ENCODE peak calls at places on chromosomes 13 and 19, in four cellular contexts. One of them, this sample, is unnamed.

GRCh38 chr19:45769821-45770191 is 754 bp upstream of the SIX5 start:
- DNase-seq in GM10248: no peak
- DNase-seq in HFFc6: no peak
- DNase-seq in foreskin fibroblast: peak
- DNase-seq in this sample: peak

GRCh38 chr13:48156466-48156865 is 61.6 kb upstream of the MED4 start:
- DNase-seq in GM10248: no peak
- DNase-seq in HFFc6: no peak
- DNase-seq in foreskin fibroblast: no peak
- DNase-seq in this sample: peak

GRCh38 chr13:72890546-72890945 is 108.6 kb downstream of the PIBF1 start:
- DNase-seq in GM10248: no peak
- DNase-seq in HFFc6: no peak
- DNase-seq in foreskin fibroblast: no peak
- DNase-seq in this sample: no peak

GRCh38 chr19:38172001-38172400 is 52.0 kb downstream of the DPF1 start:
- DNase-seq in GM10248: no peak
- DNase-seq in HFFc6: no peak
- DNase-seq in foreskin fibroblast: no peak
- DNase-seq in this sample: no peak

GRCh38 chr13:78137404-78138142 is 218.9 kb upstream of the EDNRB start:
- DNase-seq in GM10248: peak
- DNase-seq in HFFc6: peak
- DNase-seq in foreskin fibroblast: peak
- DNase-seq in this sample: peak

GRCh38 chr13:51148952-51149573 is 38.0 kb upstream of the C13orf42 start:
- DNase-seq in GM10248: no peak
- DNase-seq in HFFc6: peak
- DNase-seq in foreskin fibroblast: peak
- DNase-seq in this sample: peak

GRCh38 chr13:98468352-98468751 is 108.6 kb downstream of the STK24 start:
- DNase-seq in GM10248: no peak
- DNase-seq in HFFc6: no peak
- DNase-seq in foreskin fibroblast: peak
- DNase-seq in this sample: no peak

GRCh38 chr19:57708641-57709354 is at the start of gene ZNF154:
- DNase-seq in GM10248: peak
- DNase-seq in HFFc6: no peak
- DNase-seq in foreskin fibroblast: peak
- DNase-seq in this sample: peak

GRCh38 chr13:108597943-108598342 is 31.5 kb upstream of the MYO16 start:
- DNase-seq in GM10248: no peak
- DNase-seq in HFFc6: no peak
- DNase-seq in foreskin fibroblast: no peak
- DNase-seq in this sample: no peak

GRCh38 chr19:52689804-52690394 is 44.9 kb downstream of the ZNF611 start:
- DNase-seq in GM10248: peak
- DNase-seq in HFFc6: no peak
- DNase-seq in foreskin fibroblast: peak
- DNase-seq in this sample: peak

GRCh38 chr13:101453784-101454201 is 1.3 kb downstream of the ITGBL1 start:
- DNase-seq in GM10248: peak
- DNase-seq in HFFc6: no peak
- DNase-seq in foreskin fibroblast: peak
- DNase-seq in this sample: no peak

GRCh38 chr13:21673592-21674270 is 2.9 kb downstream of the FGF9 start:
- DNase-seq in GM10248: peak
- DNase-seq in HFFc6: no peak
- DNase-seq in foreskin fibroblast: peak
- DNase-seq in this sample: peak

GRCh38 chr19:54388803-54389144 is 24.0 kb upstream of the LAIR1 start:
- DNase-seq in GM10248: no peak
- DNase-seq in HFFc6: no peak
- DNase-seq in foreskin fibroblast: no peak
- DNase-seq in this sample: peak

GRCh38 chr13:106318941-106319411 is 216.5 kb downstream of the EFNB2 start:
- DNase-seq in GM10248: no peak
- DNase-seq in HFFc6: peak
- DNase-seq in foreskin fibroblast: peak
- DNase-seq in this sample: no peak

GRCh38 chr19:41868120-41868988 is 8.3 kb downstream of the RPS19 start:
- DNase-seq in GM10248: no peak
- DNase-seq in HFFc6: no peak
- DNase-seq in foreskin fibroblast: no peak
- DNase-seq in this sample: peak

GRCh38 chr19:20318616-20319015 is 151.6 kb downstream of the ZNF486 start:
- DNase-seq in GM10248: no peak
- DNase-seq in HFFc6: no peak
- DNase-seq in foreskin fibroblast: no peak
- DNase-seq in this sample: no peak

GRCh38 chr13:40568672-40569350 is 97.6 kb downstream of the FOXO1 start:
- DNase-seq in GM10248: no peak
- DNase-seq in HFFc6: no peak
- DNase-seq in foreskin fibroblast: peak
- DNase-seq in this sample: no peak

GRCh38 chr19:5850743-5851293 is 431 bp downstream of the FUT3 start:
- DNase-seq in GM10248: no peak
- DNase-seq in HFFc6: peak
- DNase-seq in foreskin fibroblast: peak
- DNase-seq in this sample: no peak

GRCh38 chr19:38319421-38320258 is at the start of gene KCNK6:
- DNase-seq in GM10248: no peak
- DNase-seq in HFFc6: no peak
- DNase-seq in foreskin fibroblast: peak
- DNase-seq in this sample: peak

GRCh38 chr13:100269837-100270236 is 180.9 kb downstream of the PCCA start:
- DNase-seq in GM10248: no peak
- DNase-seq in HFFc6: peak
- DNase-seq in foreskin fibroblast: peak
- DNase-seq in this sample: no peak

GRCh38 chr19:41111296-41111695 is 2.9 kb upstream of the CYP2F1 start:
- DNase-seq in GM10248: no peak
- DNase-seq in HFFc6: no peak
- DNase-seq in foreskin fibroblast: no peak
- DNase-seq in this sample: no peak

GRCh38 chr13:86601351-86601750 is 802.1 kb upstream of the SLITRK6 start:
- DNase-seq in GM10248: no peak
- DNase-seq in HFFc6: no peak
- DNase-seq in foreskin fibroblast: no peak
- DNase-seq in this sample: no peak

GRCh38 chr19:50633359-50633758 is 6.3 kb downstream of the SYT3 start:
- DNase-seq in GM10248: no peak
- DNase-seq in HFFc6: no peak
- DNase-seq in foreskin fibroblast: no peak
- DNase-seq in this sample: no peak

GRCh38 chr19:9673912-9674668 is 810 bp downstream of the ZNF562 start:
- DNase-seq in GM10248: no peak
- DNase-seq in HFFc6: no peak
- DNase-seq in foreskin fibroblast: peak
- DNase-seq in this sample: peak

GRCh38 chr13:59424661-59425060 is 739.1 kb downstream of the DIAPH3 start:
- DNase-seq in GM10248: no peak
- DNase-seq in HFFc6: peak
- DNase-seq in foreskin fibroblast: peak
- DNase-seq in this sample: no peak

GRCh38 chr13:54016548-54016947 is 987.9 kb downstream of the OLFM4 start:
- DNase-seq in GM10248: no peak
- DNase-seq in HFFc6: no peak
- DNase-seq in foreskin fibroblast: no peak
- DNase-seq in this sample: no peak

GRCh38 chr13:64527561-64527960 is 2702.6 kb downstream of the PCDH9 start:
- DNase-seq in GM10248: no peak
- DNase-seq in HFFc6: no peak
- DNase-seq in foreskin fibroblast: no peak
- DNase-seq in this sample: no peak

GRCh38 chr19:18751571-18751970 is 39.5 kb downstream of the COMP start:
- DNase-seq in GM10248: no peak
- DNase-seq in HFFc6: no peak
- DNase-seq in foreskin fibroblast: no peak
- DNase-seq in this sample: no peak

GRCh38 chr19:50358483-50359431 is 6.7 kb downstream of the NAPSA start:
- DNase-seq in GM10248: peak
- DNase-seq in HFFc6: no peak
- DNase-seq in foreskin fibroblast: peak
- DNase-seq in this sample: peak

GRCh38 chr19:3525052-3525451 is 13.9 kb upstream of the TEKTIP1 start:
- DNase-seq in GM10248: no peak
- DNase-seq in HFFc6: no peak
- DNase-seq in foreskin fibroblast: no peak
- DNase-seq in this sample: no peak

GRCh38 chr19:38444026-38444425 is 10.5 kb downstream of the RYR1 start:
- DNase-seq in GM10248: no peak
- DNase-seq in HFFc6: no peak
- DNase-seq in foreskin fibroblast: no peak
- DNase-seq in this sample: no peak

GRCh38 chr19:18289471-18290066 is 8.1 kb upstream of the JUND start:
- DNase-seq in GM10248: no peak
- DNase-seq in HFFc6: no peak
- DNase-seq in foreskin fibroblast: no peak
- DNase-seq in this sample: peak

GRCh38 chr13:93169980-93170379 is 56.6 kb upstream of the GPC6 start:
- DNase-seq in GM10248: no peak
- DNase-seq in HFFc6: peak
- DNase-seq in foreskin fibroblast: peak
- DNase-seq in this sample: no peak

GRCh38 chr13:21333186-21333585 is 125.9 kb downstream of the ZDHHC20 start:
- DNase-seq in GM10248: no peak
- DNase-seq in HFFc6: no peak
- DNase-seq in foreskin fibroblast: no peak
- DNase-seq in this sample: no peak

GRCh38 chr19:46639356-46640061 is 3.5 kb upstream of the GNG8 start:
- DNase-seq in GM10248: no peak
- DNase-seq in HFFc6: peak
- DNase-seq in foreskin fibroblast: peak
- DNase-seq in this sample: peak

GRCh38 chr13:51134763-51135365 is 23.8 kb upstream of the C13orf42 start:
- DNase-seq in GM10248: no peak
- DNase-seq in HFFc6: no peak
- DNase-seq in foreskin fibroblast: no peak
- DNase-seq in this sample: no peak

GRCh38 chr13:34913040-34913439 is 29.0 kb upstream of the NBEA start:
- DNase-seq in GM10248: no peak
- DNase-seq in HFFc6: peak
- DNase-seq in foreskin fibroblast: peak
- DNase-seq in this sample: no peak

GRCh38 chr13:86399572-86399971 is 600.4 kb upstream of the SLITRK6 start:
- DNase-seq in GM10248: no peak
- DNase-seq in HFFc6: no peak
- DNase-seq in foreskin fibroblast: no peak
- DNase-seq in this sample: no peak

GRCh38 chr19:41753936-41754529 is 1.3 kb upstream of the CEACAM6 start:
- DNase-seq in GM10248: peak
- DNase-seq in HFFc6: peak
- DNase-seq in foreskin fibroblast: peak
- DNase-seq in this sample: peak

DNA sequence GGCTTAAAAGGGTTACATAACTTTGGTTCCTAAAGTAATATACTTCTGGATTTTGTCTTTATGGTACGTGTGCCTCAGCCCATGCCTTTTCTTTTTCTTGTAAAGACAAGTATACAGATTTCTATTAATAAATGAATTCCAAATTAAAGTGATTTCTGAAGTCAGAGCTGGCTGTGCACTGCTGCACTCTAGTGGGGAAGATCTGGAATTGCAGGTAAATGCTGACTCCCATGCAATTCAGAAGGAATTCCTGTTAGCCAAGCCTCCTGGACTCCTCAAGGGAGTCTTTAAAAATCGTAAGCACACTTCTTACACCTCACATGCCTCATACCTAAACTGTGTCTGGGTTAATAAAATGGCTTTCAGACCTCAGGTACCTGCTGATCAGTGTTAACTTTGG is 118.4 kb upstream of the SLC7A1 start:
- DNase-seq in GM10248: no peak
- DNase-seq in HFFc6: peak
- DNase-seq in foreskin fibroblast: peak
- DNase-seq in this sample: peak
- TF ChIP-seq CTCF in GM10248: peak
- TF ChIP-seq CTCF in HFFc6: peak
- TF ChIP-seq CTCF in foreskin fibroblast: peak
- TF ChIP-seq CTCF in this sample: peak

DNA sequence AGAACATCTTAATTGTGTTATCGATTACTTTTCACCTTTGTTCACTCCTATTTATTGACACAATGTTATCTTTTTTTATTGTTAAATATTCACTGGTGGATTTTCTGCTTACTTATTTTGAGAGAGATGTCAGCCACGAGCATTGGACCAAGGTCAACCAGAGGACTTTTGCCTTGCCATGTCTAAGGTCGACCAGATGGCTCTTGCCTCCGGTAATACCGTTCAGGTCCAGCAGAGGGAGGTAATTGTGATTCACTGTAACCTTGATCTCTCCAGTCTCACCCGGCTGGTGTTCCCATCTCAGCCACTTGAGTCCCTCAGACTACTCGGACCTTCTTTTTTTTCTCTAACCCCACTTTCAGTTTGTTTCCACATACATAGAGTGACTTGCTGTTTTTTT is 1438.1 kb downstream of the UQCRFS1 start:
- DNase-seq in GM10248: no peak
- DNase-seq in HFFc6: peak
- DNase-seq in foreskin fibroblast: no peak
- DNase-seq in this sample: peak
- TF ChIP-seq CTCF in GM10248: no peak
- TF ChIP-seq CTCF in HFFc6: peak
- TF ChIP-seq CTCF in foreskin fibroblast: peak
- TF ChIP-seq CTCF in this sample: peak

GRCh38 chr19:35125746-35126623 is 8.9 kb downstream of the LGI4 start:
- DNase-seq in GM10248: no peak
- DNase-seq in HFFc6: no peak
- DNase-seq in foreskin fibroblast: no peak
- DNase-seq in this sample: no peak
- TF ChIP-seq CTCF in GM10248: no peak
- TF ChIP-seq CTCF in HFFc6: no peak
- TF ChIP-seq CTCF in foreskin fibroblast: no peak
- TF ChIP-seq CTCF in this sample: no peak

GRCh38 chr13:33373624-33374023 is 88.1 kb upstream of the STARD13 start:
- DNase-seq in GM10248: no peak
- DNase-seq in HFFc6: no peak
- DNase-seq in foreskin fibroblast: no peak
- DNase-seq in this sample: no peak
- TF ChIP-seq CTCF in GM10248: no peak
- TF ChIP-seq CTCF in HFFc6: peak
- TF ChIP-seq CTCF in foreskin fibroblast: peak
- TF ChIP-seq CTCF in this sample: no peak

GRCh38 chr13:91745962-91746361 is 347.5 kb downstream of the GPC5 start:
- DNase-seq in GM10248: no peak
- DNase-seq in HFFc6: no peak
- DNase-seq in foreskin fibroblast: no peak
- DNase-seq in this sample: no peak
- TF ChIP-seq CTCF in GM10248: no peak
- TF ChIP-seq CTCF in HFFc6: no peak
- TF ChIP-seq CTCF in foreskin fibroblast: no peak
- TF ChIP-seq CTCF in this sample: no peak